ENCODE peak calls at places on chromosomes 6 and 20, in four cellular contexts. One of them, this sample, is unnamed.
A peak's percentile ranks its signal among the peaks of the same experiment; 100 is the strongest.

GRCh38 chr6:4513561-4513960 is 262.6 kb upstream of the CDYL start:
- DNase-seq in GM12878: no peak
- DNase-seq in K562: no peak
- DNase-seq in HL-60: no peak
- DNase-seq in this sample: no peak

GRCh38 chr20:25077610-25078169 is 4.3 kb downstream of the VSX1 start:
- DNase-seq in HL-60: no peak
- DNase-seq in K562: no peak
- DNase-seq in GM12878: no peak
- DNase-seq in this sample: no peak

GRCh38 chr6:155013457-155013876 is 18.4 kb downstream of the TIAM2 start:
- DNase-seq in HL-60: no peak
- DNase-seq in GM12878: no peak
- DNase-seq in K562: no peak
- DNase-seq in this sample: no peak

GRCh38 chr20:37275125-37275524 is 13.5 kb upstream of the GHRH start:
- DNase-seq in GM12878: no peak
- DNase-seq in K562: no peak
- DNase-seq in HL-60: no peak
- DNase-seq in this sample: no peak

GRCh38 chr20:17699931-17700351 is at the start of gene BANF2:
- DNase-seq in HL-60: no peak
- DNase-seq in K562: no peak
- DNase-seq in GM12878: no peak
- DNase-seq in this sample: no peak

GRCh38 chr20:38748863-38749153 is 548 bp downstream of the ACTR5 start:
- DNase-seq in HL-60: no peak
- DNase-seq in K562: no peak
- DNase-seq in GM12878: no peak
- DNase-seq in this sample: no peak

GRCh38 chr20:14879020-14879697 is 541.7 kb upstream of the FLRT3 start:
- DNase-seq in HL-60: no peak
- DNase-seq in K562: no peak
- DNase-seq in GM12878: no peak
- DNase-seq in this sample: no peak

GRCh38 chr6:13331516-13332348 is 3.4 kb upstream of the TBC1D7 start:
- DNase-seq in HL-60: no peak
- DNase-seq in GM12878: no peak
- DNase-seq in K562: peak; percentile 42
- DNase-seq in this sample: no peak

GRCh38 chr20:48751871-48752270 is 75.9 kb downstream of the PREX1 start:
- DNase-seq in K562: no peak
- DNase-seq in GM12878: no peak
- DNase-seq in HL-60: no peak
- DNase-seq in this sample: no peak

GRCh38 chr6:40338306-40338705 is 248.9 kb downstream of the LRFN2 start:
- DNase-seq in HL-60: no peak
- DNase-seq in GM12878: no peak
- DNase-seq in K562: no peak
- DNase-seq in this sample: no peak
- TF ChIP-seq SPI1 in HL-60: no peak
- TF ChIP-seq SPI1 in GM12878: no peak
- TF ChIP-seq SPI1 in K562: no peak
- TF ChIP-seq SPI1 in this sample: no peak

GRCh38 chr6:24453921-24454320 is 35.5 kb downstream of the GPLD1 start:
- DNase-seq in HL-60: no peak
- DNase-seq in GM12878: no peak
- DNase-seq in K562: no peak
- DNase-seq in this sample: no peak
- TF ChIP-seq SPI1 in HL-60: no peak
- TF ChIP-seq SPI1 in GM12878: no peak
- TF ChIP-seq SPI1 in K562: no peak
- TF ChIP-seq SPI1 in this sample: no peak

DNA sequence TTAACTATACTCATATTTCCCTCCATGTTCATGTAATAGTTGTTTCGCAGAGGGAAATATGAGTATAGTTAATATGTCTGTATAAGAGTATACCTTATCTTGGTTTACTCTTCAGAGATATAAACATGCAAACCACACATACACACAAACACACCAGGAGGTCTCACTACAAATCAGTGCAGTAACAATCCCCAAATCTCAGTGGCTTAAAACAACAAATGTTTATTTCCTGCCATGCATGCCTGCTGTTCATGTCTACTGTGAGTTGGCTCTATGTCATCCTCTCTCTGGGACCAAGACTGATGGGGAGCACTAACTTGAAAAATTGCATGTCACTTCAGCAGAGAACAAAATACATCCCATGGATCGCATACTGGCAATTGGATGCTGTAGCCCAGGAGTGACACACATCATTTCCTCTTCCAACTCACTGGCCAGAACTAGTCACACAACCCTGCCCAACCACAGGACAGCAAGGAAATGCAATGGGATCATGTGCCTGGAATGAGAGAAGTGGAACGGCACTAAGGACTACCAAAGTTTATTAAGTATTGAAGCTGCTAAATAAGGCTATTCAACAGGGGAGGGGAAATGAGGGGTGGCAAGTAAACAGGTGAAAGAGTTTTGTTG is 89.0 kb upstream of the DTNBP1 start:
- DNase-seq in GM12878: no peak
- DNase-seq in HL-60: no peak
- DNase-seq in K562: no peak
- DNase-seq in this sample: no peak
- TF ChIP-seq SPI1 in GM12878: no peak
- TF ChIP-seq SPI1 in HL-60: no peak
- TF ChIP-seq SPI1 in K562: no peak
- TF ChIP-seq SPI1 in this sample: no peak

DNA sequence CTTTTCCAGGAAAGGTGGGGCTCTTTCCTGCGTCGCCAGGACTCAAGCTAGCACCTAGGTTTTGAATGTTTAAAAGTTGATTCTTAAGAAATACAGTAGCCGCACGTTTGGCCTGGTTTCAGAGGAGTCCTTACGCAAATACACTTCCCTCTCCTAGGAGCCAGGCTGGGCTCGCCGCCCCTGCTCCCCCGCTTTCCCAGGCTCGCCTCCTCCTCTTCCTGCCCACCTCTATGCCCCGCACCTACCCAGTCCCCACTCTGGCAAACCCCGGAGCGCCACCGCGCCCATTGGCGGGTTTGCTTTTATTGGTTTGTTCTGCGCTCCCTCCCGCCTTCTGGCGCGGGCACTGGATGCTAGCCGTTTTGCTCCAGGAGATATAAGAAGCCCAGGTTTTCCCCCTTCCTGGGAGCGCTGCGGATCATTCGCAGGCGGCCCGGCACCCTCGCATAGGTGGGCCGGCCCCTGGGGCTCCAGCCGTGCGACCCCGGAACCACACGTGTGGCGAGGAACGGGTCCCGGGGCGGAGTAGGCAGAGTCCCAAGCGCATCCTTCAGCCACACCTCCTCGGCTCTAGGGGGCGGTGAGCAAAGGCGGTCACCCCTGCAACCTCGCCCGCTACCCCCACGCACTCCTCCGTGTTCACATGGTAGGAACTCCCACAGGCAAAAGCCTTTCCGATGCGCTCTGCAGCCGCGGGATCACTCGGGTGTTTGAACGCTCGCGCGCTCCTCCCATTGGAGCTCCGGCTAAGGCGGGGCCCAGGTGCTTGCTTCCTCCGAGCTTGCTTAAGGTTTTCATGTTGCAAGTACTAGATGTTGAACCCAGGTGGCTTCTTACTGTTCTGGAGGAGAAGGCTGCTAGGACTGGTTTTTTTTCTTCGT is 119.0 kb downstream of the RTN4IP1 start:
- DNase-seq in HL-60: peak; percentile 91
- DNase-seq in GM12878: no peak
- DNase-seq in K562: no peak
- DNase-seq in this sample: peak; percentile 44
- TF ChIP-seq SPI1 in HL-60: peak; percentile 43
- TF ChIP-seq SPI1 in GM12878: no peak
- TF ChIP-seq SPI1 in K562: no peak
- TF ChIP-seq SPI1 in this sample: no peak

GRCh38 chr20:57263127-57263609 is 3.3 kb downstream of the BMP7 start:
- DNase-seq in HL-60: no peak
- DNase-seq in K562: no peak
- DNase-seq in GM12878: no peak
- DNase-seq in this sample: no peak
- TF ChIP-seq SPI1 in HL-60: no peak
- TF ChIP-seq SPI1 in K562: no peak
- TF ChIP-seq SPI1 in GM12878: no peak
- TF ChIP-seq SPI1 in this sample: no peak

DNA sequence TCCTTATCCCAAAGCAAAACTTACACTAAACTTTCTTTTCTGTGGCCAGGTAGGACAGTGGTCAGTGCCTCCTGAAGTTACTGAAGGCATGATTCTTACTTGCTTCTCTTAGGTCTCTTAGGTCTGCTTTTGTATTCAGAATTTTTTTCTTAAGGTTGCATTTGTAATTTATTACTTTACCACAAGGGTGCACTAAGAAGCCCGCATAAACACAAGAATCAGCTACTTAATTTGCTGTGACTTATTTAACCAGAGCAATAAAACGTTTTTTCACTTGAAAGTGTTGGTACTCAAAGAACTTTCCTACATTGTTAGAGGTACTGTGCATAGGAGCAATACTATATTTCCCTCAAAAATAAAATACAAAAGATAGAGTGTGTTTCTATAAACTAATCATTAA is 75.4 kb upstream of the LAMA2 start:
- DNase-seq in HL-60: no peak
- DNase-seq in K562: no peak
- DNase-seq in GM12878: no peak
- DNase-seq in this sample: no peak
- TF ChIP-seq SPI1 in HL-60: no peak
- TF ChIP-seq SPI1 in K562: no peak
- TF ChIP-seq SPI1 in GM12878: no peak
- TF ChIP-seq SPI1 in this sample: no peak

GRCh38 chr20:1844723-1845523 is 50.3 kb upstream of the SIRPA start:
- DNase-seq in HL-60: peak; percentile 66
- DNase-seq in K562: no peak
- DNase-seq in GM12878: peak; percentile 80
- DNase-seq in this sample: peak; percentile 66
- TF ChIP-seq SPI1 in HL-60: peak; percentile 36
- TF ChIP-seq SPI1 in K562: no peak
- TF ChIP-seq SPI1 in GM12878: peak; percentile 94
- TF ChIP-seq SPI1 in this sample: peak; percentile 92

GRCh38 chr6:169479783-169480495 is 221.9 kb downstream of the WDR27 start:
- DNase-seq in GM12878: no peak
- DNase-seq in K562: no peak
- DNase-seq in HL-60: no peak
- DNase-seq in this sample: no peak
- TF ChIP-seq SPI1 in GM12878: no peak
- TF ChIP-seq SPI1 in K562: no peak
- TF ChIP-seq SPI1 in HL-60: no peak
- TF ChIP-seq SPI1 in this sample: no peak

GRCh38 chr6:168690271-168690670 is 249.3 kb downstream of the SMOC2 start:
- DNase-seq in K562: no peak
- DNase-seq in HL-60: no peak
- DNase-seq in GM12878: no peak
- DNase-seq in this sample: no peak
- TF ChIP-seq SPI1 in K562: no peak
- TF ChIP-seq SPI1 in HL-60: no peak
- TF ChIP-seq SPI1 in GM12878: no peak
- TF ChIP-seq SPI1 in this sample: no peak

GRCh38 chr6:161245363-161245762 is 28.5 kb downstream of the AGPAT4 start:
- DNase-seq in K562: no peak
- DNase-seq in HL-60: no peak
- DNase-seq in GM12878: no peak
- DNase-seq in this sample: no peak

GRCh38 chr6:161242779-161243693 is 30.8 kb downstream of the AGPAT4 start:
- DNase-seq in GM12878: no peak
- DNase-seq in HL-60: peak; percentile 49
- DNase-seq in K562: no peak
- DNase-seq in this sample: no peak

GRCh38 chr6:161246725-161247124 is 27.1 kb downstream of the AGPAT4 start:
- DNase-seq in K562: no peak
- DNase-seq in GM12878: no peak
- DNase-seq in HL-60: no peak
- DNase-seq in this sample: no peak

GRCh38 chr6:161242113-161242512 is 31.7 kb downstream of the AGPAT4 start:
- DNase-seq in HL-60: no peak
- DNase-seq in GM12878: no peak
- DNase-seq in K562: no peak
- DNase-seq in this sample: no peak

GRCh38 chr6:161244725-161245124 is 29.1 kb downstream of the AGPAT4 start:
- DNase-seq in HL-60: no peak
- DNase-seq in K562: peak; percentile 57
- DNase-seq in GM12878: no peak
- DNase-seq in this sample: no peak
- TF ChIP-seq SPI1 in HL-60: no peak
- TF ChIP-seq SPI1 in K562: no peak
- TF ChIP-seq SPI1 in GM12878: no peak
- TF ChIP-seq SPI1 in this sample: no peak